ENCODE peak calls at places on chromosomes 5 and 9, in nine cellular contexts. H is heart left ventricle, J is GM13976, S is adrenal gland, I is fibroblast of lung, A is heart right ventricle, X is left ventricle myocardium inferior, Z is GM13977, Q is lung. B is an unnamed sample.

GRCh38 chr9:133168432-133168831 is 4.7 kb upstream of the GBGT1 start:
- DNase-seq in X (no peak), Q (no peak), S (no peak), I (no peak), Z (no peak), H (no peak), J (peak; percentile 45), A (no peak), B (no peak)

GRCh38 chr9:75990181-75990580 is 99.7 kb downstream of the PCSK5 start:
- DNase-seq in A (no peak), X (no peak), Z (no peak), J (no peak), S (no peak), I (no peak), Q (no peak), H (no peak), B (no peak)

GRCh38 chr5:138021771-138022170 is 11.1 kb downstream of the FAM13B start:
- DNase-seq in J (no peak), H (no peak), S (no peak), I (no peak), Q (no peak), Z (no peak), X (no peak), A (no peak), B (no peak)

GRCh38 chr5:28301676-28302075 is 1263.3 kb upstream of the CDH9 start:
- DNase-seq in J (no peak), S (peak; percentile 39), Z (no peak), Q (no peak), H (no peak), I (peak; percentile 42), X (no peak), A (no peak), B (no peak)

GRCh38 chr9:105421154-105421553 is 26.7 kb upstream of the FSD1L start:
- DNase-seq in X (no peak), H (no peak), J (no peak), S (no peak), I (no peak), Q (no peak), A (no peak), Z (no peak), B (no peak)

GRCh38 chr5:115583474-115583873 is 18.8 kb downstream of the TICAM2 start:
- DNase-seq in H (no peak), J (no peak), S (no peak), I (peak; percentile 85), A (no peak), X (no peak), Q (no peak), Z (no peak), B (no peak)

GRCh38 chr5:172733179-172733973 is 37.6 kb downstream of the DUSP1 start:
- DNase-seq in I (peak; percentile 94), A (peak; percentile 90), X (peak; percentile 84), Q (peak; percentile 77), Z (no peak), J (no peak), S (peak; percentile 53), H (peak; percentile 86), B (no peak)

GRCh38 chr5:136058972-136059354 is 30.2 kb downstream of the TGFBI start:
- DNase-seq in Q (no peak), S (no peak), J (no peak), A (no peak), Z (no peak), X (no peak), H (no peak), I (no peak), B (no peak)

GRCh38 chr5:80963966-80964481 is 3.9 kb downstream of the RASGRF2 start:
- DNase-seq in A (no peak), J (no peak), S (no peak), Z (no peak), I (peak; percentile 69), X (no peak), Q (no peak), H (no peak), B (no peak)

GRCh38 chr9:84694248-84694647 is 24.7 kb downstream of the NTRK2 start:
- DNase-seq in S (no peak), H (no peak), I (no peak), J (peak; percentile 62), X (no peak), A (no peak), Z (peak; percentile 54), Q (no peak), B (no peak)

GRCh38 chr5:172395483-172395882 is 58.8 kb downstream of the SH3PXD2B start:
- DNase-seq in H (no peak), Z (no peak), X (no peak), J (no peak), A (no peak), S (no peak), I (no peak), Q (no peak), B (no peak)

GRCh38 chr9:35658894-35659220 is 765 bp downstream of the CCDC107 start:
- DNase-seq in A (no peak), Q (no peak), J (no peak), S (peak; percentile 64), I (peak; percentile 51), H (no peak), X (peak; percentile 42), Z (no peak), B (no peak)

GRCh38 chr9:122206118-122207046 is 22.4 kb downstream of the LHX6 start:
- DNase-seq in J (no peak), X (no peak), H (no peak), Q (no peak), S (no peak), I (peak; percentile 28), A (no peak), Z (no peak), B (no peak)

GRCh38 chr5:149254506-149254905 is 17.2 kb upstream of the AFAP1L1 start:
- DNase-seq in X (no peak), Z (no peak), H (no peak), J (no peak), I (peak; percentile 36), S (no peak), A (no peak), Q (no peak), B (no peak)

GRCh38 chr9:16726023-16726422 is 144.4 kb downstream of the BNC2 start:
- DNase-seq in H (no peak), A (no peak), S (no peak), J (no peak), X (no peak), I (peak; percentile 86), Z (no peak), Q (no peak), B (no peak)
- TF ChIP-seq CTCF in H (no peak), A (no peak), S (no peak), J (no peak), X (no peak), I (peak; percentile 6), Z (no peak), Q (no peak), B (peak; percentile 38)

GRCh38 chr5:6574111-6574510 is 58.7 kb downstream of the NSUN2 start:
- DNase-seq in A (no peak), Q (peak; percentile 21), Z (no peak), J (no peak), S (no peak), I (no peak), H (no peak), X (no peak), B (no peak)

GRCh38 chr5:6574537-6574936 is 58.3 kb downstream of the NSUN2 start:
- DNase-seq in J (no peak), Q (peak; percentile 25), S (no peak), A (no peak), X (no peak), Z (no peak), I (no peak), H (no peak), B (no peak)

GRCh38 chr5:6578676-6579343 is 54.0 kb downstream of the NSUN2 start:
- DNase-seq in H (no peak), Q (peak; percentile 21), A (no peak), X (no peak), J (no peak), S (no peak), Z (no peak), I (no peak), B (no peak)

GRCh38 chr5:6579535-6579934 is 53.3 kb downstream of the NSUN2 start:
- DNase-seq in Z (no peak), Q (peak; percentile 15), S (no peak), X (no peak), A (no peak), H (no peak), J (no peak), I (no peak), B (no peak)

GRCh38 chr5:6576861-6577501 is 55.9 kb downstream of the NSUN2 start:
- DNase-seq in J (peak; percentile 64), I (peak; percentile 55), Z (peak; percentile 73), S (peak; percentile 39), A (no peak), H (no peak), X (no peak), Q (peak; percentile 28), B (peak; percentile 18)
- TF ChIP-seq CTCF in J (peak; percentile 15), I (peak; percentile 66), Z (peak; percentile 57), S (peak; percentile 40), A (peak; percentile 54), H (peak; percentile 63), X (peak; percentile 64), Q (no peak), B (peak; percentile 71)

GRCh38 chr5:169911448-169912212 is 68.7 kb downstream of the INSYN2B start:
- DNase-seq in A (no peak), Q (no peak), H (no peak), J (no peak), Z (no peak), I (no peak), S (no peak), X (no peak), B (no peak)
- TF ChIP-seq CTCF in A (no peak), Q (no peak), H (no peak), J (no peak), Z (no peak), I (no peak), S (no peak), X (no peak), B (no peak)

GRCh38 chr5:177487975-177488374 is 9.4 kb downstream of the PDLIM7 start:
- DNase-seq in I (no peak), Z (no peak), H (no peak), S (no peak), X (no peak), Q (no peak), J (no peak), A (no peak), B (no peak)

GRCh38 chr5:177487144-177487543 is 10.3 kb downstream of the PDLIM7 start:
- DNase-seq in Q (no peak), I (no peak), A (no peak), Z (no peak), J (no peak), H (no peak), X (no peak), S (no peak), B (no peak)

GRCh38 chr5:177490992-177491391 is 6.4 kb downstream of the PDLIM7 start:
- DNase-seq in A (no peak), H (no peak), Z (peak; percentile 30), J (no peak), S (no peak), X (no peak), Q (no peak), I (no peak), B (no peak)

GRCh38 chr5:177490311-177490991 is 7.0 kb downstream of the PDLIM7 start:
- DNase-seq in X (no peak), A (no peak), H (no peak), J (no peak), Z (peak; percentile 35), Q (no peak), S (no peak), I (no peak), B (no peak)

GRCh38 chr5:177489119-177489716 is 8.2 kb downstream of the PDLIM7 start:
- DNase-seq in Q (no peak), I (no peak), J (no peak), X (no peak), S (no peak), H (no peak), A (no peak), Z (no peak), B (no peak)
- TF ChIP-seq CTCF in Q (no peak), I (no peak), J (no peak), X (no peak), S (no peak), H (no peak), A (peak; percentile 9), Z (peak; percentile 11), B (no peak)